ENCODE peak calls at places on chromosomes 6 and 20, in five cellular contexts. One of them, this sample, is unnamed.

GRCh38 chr6:38871745-38872568 is 156.8 kb downstream of the DNAH8 start:
- DNase-seq in activated naive CD4-positive, alpha-beta T cell treated with anti-CD3 and anti-CD28 coated beads for 36 hours: peak
- DNase-seq in SW 1271: peak
- DNase-seq in NCI-H774: peak
- DNase-seq in CD8-positive, alpha-beta memory T cell: peak
- DNase-seq in this sample: no peak

GRCh38 chr20:63687419-63688233 is 8.8 kb upstream of the TNFRSF6B start:
- DNase-seq in activated naive CD4-positive, alpha-beta T cell treated with anti-CD3 and anti-CD28 coated beads for 36 hours: no peak
- DNase-seq in SW 1271: no peak
- DNase-seq in NCI-H774: no peak
- DNase-seq in CD8-positive, alpha-beta memory T cell: no peak
- DNase-seq in this sample: no peak

GRCh38 chr6:106473807-106474206 is 113.3 kb downstream of the CRYBG1 start:
- DNase-seq in activated naive CD4-positive, alpha-beta T cell treated with anti-CD3 and anti-CD28 coated beads for 36 hours: no peak
- DNase-seq in SW 1271: no peak
- DNase-seq in NCI-H774: no peak
- DNase-seq in CD8-positive, alpha-beta memory T cell: no peak
- DNase-seq in this sample: peak

GRCh38 chr20:54194724-54195438 is 13.0 kb upstream of the PFDN4 start:
- DNase-seq in activated naive CD4-positive, alpha-beta T cell treated with anti-CD3 and anti-CD28 coated beads for 36 hours: no peak
- DNase-seq in SW 1271: no peak
- DNase-seq in NCI-H774: no peak
- DNase-seq in CD8-positive, alpha-beta memory T cell: no peak
- DNase-seq in this sample: peak

GRCh38 chr6:82331031-82331773 is 32.4 kb upstream of the TPBG start:
- DNase-seq in activated naive CD4-positive, alpha-beta T cell treated with anti-CD3 and anti-CD28 coated beads for 36 hours: no peak
- DNase-seq in SW 1271: peak
- DNase-seq in NCI-H774: no peak
- DNase-seq in CD8-positive, alpha-beta memory T cell: no peak
- DNase-seq in this sample: peak

GRCh38 chr6:77015350-77015749 is 447.9 kb downstream of the HTR1B start:
- DNase-seq in activated naive CD4-positive, alpha-beta T cell treated with anti-CD3 and anti-CD28 coated beads for 36 hours: no peak
- DNase-seq in SW 1271: peak
- DNase-seq in NCI-H774: no peak
- DNase-seq in CD8-positive, alpha-beta memory T cell: no peak
- DNase-seq in this sample: no peak

GRCh38 chr6:53056273-53056672 is 8.9 kb upstream of the FBXO9 start:
- DNase-seq in activated naive CD4-positive, alpha-beta T cell treated with anti-CD3 and anti-CD28 coated beads for 36 hours: no peak
- DNase-seq in SW 1271: no peak
- DNase-seq in NCI-H774: peak
- DNase-seq in CD8-positive, alpha-beta memory T cell: no peak
- DNase-seq in this sample: no peak

GRCh38 chr6:125942677-125943527 is 13.7 kb upstream of the HINT3 start:
- DNase-seq in activated naive CD4-positive, alpha-beta T cell treated with anti-CD3 and anti-CD28 coated beads for 36 hours: no peak
- DNase-seq in SW 1271: no peak
- DNase-seq in NCI-H774: no peak
- DNase-seq in CD8-positive, alpha-beta memory T cell: no peak
- DNase-seq in this sample: no peak

GRCh38 chr6:147127587-147127986 is 76.6 kb upstream of the STXBP5 start:
- DNase-seq in activated naive CD4-positive, alpha-beta T cell treated with anti-CD3 and anti-CD28 coated beads for 36 hours: no peak
- DNase-seq in SW 1271: no peak
- DNase-seq in NCI-H774: no peak
- DNase-seq in CD8-positive, alpha-beta memory T cell: no peak
- DNase-seq in this sample: no peak

GRCh38 chr6:163343609-163344008 is 70.9 kb upstream of the QKI start:
- DNase-seq in activated naive CD4-positive, alpha-beta T cell treated with anti-CD3 and anti-CD28 coated beads for 36 hours: no peak
- DNase-seq in SW 1271: no peak
- DNase-seq in NCI-H774: no peak
- DNase-seq in CD8-positive, alpha-beta memory T cell: no peak
- DNase-seq in this sample: no peak

GRCh38 chr20:23245553-23246128 is 105.0 kb upstream of the NXT1 start:
- DNase-seq in activated naive CD4-positive, alpha-beta T cell treated with anti-CD3 and anti-CD28 coated beads for 36 hours: peak
- DNase-seq in SW 1271: no peak
- DNase-seq in NCI-H774: peak
- DNase-seq in CD8-positive, alpha-beta memory T cell: no peak
- DNase-seq in this sample: no peak

GRCh38 chr6:35496036-35496850 is 636 bp downstream of the TEAD3 start:
- DNase-seq in activated naive CD4-positive, alpha-beta T cell treated with anti-CD3 and anti-CD28 coated beads for 36 hours: no peak
- DNase-seq in SW 1271: peak
- DNase-seq in NCI-H774: no peak
- DNase-seq in CD8-positive, alpha-beta memory T cell: peak
- DNase-seq in this sample: no peak

GRCh38 chr6:73340048-73340447 is 14.0 kb downstream of the DPPA5 start:
- DNase-seq in activated naive CD4-positive, alpha-beta T cell treated with anti-CD3 and anti-CD28 coated beads for 36 hours: no peak
- DNase-seq in SW 1271: no peak
- DNase-seq in NCI-H774: no peak
- DNase-seq in CD8-positive, alpha-beta memory T cell: no peak
- DNase-seq in this sample: peak

GRCh38 chr6:139080255-139080920 is 51.8 kb downstream of the ABRACL start:
- DNase-seq in activated naive CD4-positive, alpha-beta T cell treated with anti-CD3 and anti-CD28 coated beads for 36 hours: no peak
- DNase-seq in SW 1271: no peak
- DNase-seq in NCI-H774: no peak
- DNase-seq in CD8-positive, alpha-beta memory T cell: no peak
- DNase-seq in this sample: no peak

GRCh38 chr20:56995635-56996075 is 270.8 kb downstream of the BMP7 start:
- DNase-seq in activated naive CD4-positive, alpha-beta T cell treated with anti-CD3 and anti-CD28 coated beads for 36 hours: peak
- DNase-seq in SW 1271: peak
- DNase-seq in NCI-H774: no peak
- DNase-seq in CD8-positive, alpha-beta memory T cell: no peak
- DNase-seq in this sample: no peak

GRCh38 chr6:6696867-6697531 is 108.5 kb downstream of the LY86 start:
- DNase-seq in activated naive CD4-positive, alpha-beta T cell treated with anti-CD3 and anti-CD28 coated beads for 36 hours: peak
- DNase-seq in SW 1271: peak
- DNase-seq in NCI-H774: peak
- DNase-seq in CD8-positive, alpha-beta memory T cell: no peak
- DNase-seq in this sample: no peak

GRCh38 chr6:113457156-113457555 is 400.0 kb upstream of the MARCKS start:
- DNase-seq in activated naive CD4-positive, alpha-beta T cell treated with anti-CD3 and anti-CD28 coated beads for 36 hours: no peak
- DNase-seq in SW 1271: no peak
- DNase-seq in NCI-H774: no peak
- DNase-seq in CD8-positive, alpha-beta memory T cell: no peak
- DNase-seq in this sample: no peak

GRCh38 chr6:32195902-32196681 is 3.6 kb upstream of the GPSM3 start:
- DNase-seq in activated naive CD4-positive, alpha-beta T cell treated with anti-CD3 and anti-CD28 coated beads for 36 hours: peak
- DNase-seq in SW 1271: peak
- DNase-seq in NCI-H774: peak
- DNase-seq in CD8-positive, alpha-beta memory T cell: peak
- DNase-seq in this sample: no peak

GRCh38 chr20:50400705-50401045 is 109.5 kb upstream of the PTPN1 start:
- DNase-seq in activated naive CD4-positive, alpha-beta T cell treated with anti-CD3 and anti-CD28 coated beads for 36 hours: no peak
- DNase-seq in SW 1271: no peak
- DNase-seq in NCI-H774: no peak
- DNase-seq in CD8-positive, alpha-beta memory T cell: peak
- DNase-seq in this sample: no peak

GRCh38 chr20:61263084-61263695 is 11.1 kb downstream of the CDH4 start:
- DNase-seq in activated naive CD4-positive, alpha-beta T cell treated with anti-CD3 and anti-CD28 coated beads for 36 hours: peak
- DNase-seq in SW 1271: peak
- DNase-seq in NCI-H774: peak
- DNase-seq in CD8-positive, alpha-beta memory T cell: no peak
- DNase-seq in this sample: no peak

GRCh38 chr6:139153876-139154275 is 19.0 kb downstream of the HECA start:
- DNase-seq in activated naive CD4-positive, alpha-beta T cell treated with anti-CD3 and anti-CD28 coated beads for 36 hours: no peak
- DNase-seq in SW 1271: no peak
- DNase-seq in NCI-H774: no peak
- DNase-seq in CD8-positive, alpha-beta memory T cell: no peak
- DNase-seq in this sample: no peak

GRCh38 chr20:21714297-21715192 is 9.1 kb downstream of the PAX1 start:
- DNase-seq in activated naive CD4-positive, alpha-beta T cell treated with anti-CD3 and anti-CD28 coated beads for 36 hours: no peak
- DNase-seq in SW 1271: no peak
- DNase-seq in NCI-H774: no peak
- DNase-seq in CD8-positive, alpha-beta memory T cell: no peak
- DNase-seq in this sample: no peak

GRCh38 chr20:44698351-44698750 is 16.8 kb upstream of the CCN5 start:
- DNase-seq in activated naive CD4-positive, alpha-beta T cell treated with anti-CD3 and anti-CD28 coated beads for 36 hours: no peak
- DNase-seq in SW 1271: no peak
- DNase-seq in NCI-H774: no peak
- DNase-seq in CD8-positive, alpha-beta memory T cell: no peak
- DNase-seq in this sample: no peak

GRCh38 chr6:16296061-16296670 is 57.8 kb downstream of the GMPR start:
- DNase-seq in activated naive CD4-positive, alpha-beta T cell treated with anti-CD3 and anti-CD28 coated beads for 36 hours: no peak
- DNase-seq in SW 1271: no peak
- DNase-seq in NCI-H774: no peak
- DNase-seq in CD8-positive, alpha-beta memory T cell: no peak
- DNase-seq in this sample: no peak

GRCh38 chr6:15663057-15663638 is 320 bp upstream of the DTNBP1 start:
- DNase-seq in activated naive CD4-positive, alpha-beta T cell treated with anti-CD3 and anti-CD28 coated beads for 36 hours: peak
- DNase-seq in SW 1271: peak
- DNase-seq in NCI-H774: peak
- DNase-seq in CD8-positive, alpha-beta memory T cell: no peak
- DNase-seq in this sample: no peak